ENCODE peak calls at places on chromosomes 13 and 19, in eight cellular contexts. One of them, this sample, is unnamed.

GRCh38 chr19:4566402-4567051 is 7.0 kb upstream of the SEMA6B start:
- DNase-seq in breast epithelium: no peak
- DNase-seq in transverse colon: no peak
- DNase-seq in lower leg skin: no peak
- DNase-seq in right lobe of liver: no peak
- DNase-seq in vagina: no peak
- DNase-seq in IMR-90: no peak
- DNase-seq in body of pancreas: no peak
- DNase-seq in this sample: no peak

GRCh38 chr13:59843040-59843439 is 320.7 kb downstream of the DIAPH3 start:
- DNase-seq in breast epithelium: no peak
- DNase-seq in transverse colon: no peak
- DNase-seq in lower leg skin: no peak
- DNase-seq in right lobe of liver: no peak
- DNase-seq in vagina: no peak
- DNase-seq in IMR-90: no peak
- DNase-seq in body of pancreas: no peak
- DNase-seq in this sample: no peak

GRCh38 chr19:35457173-35457572 is 9.1 kb downstream of the FFAR2 start:
- DNase-seq in breast epithelium: no peak
- DNase-seq in transverse colon: no peak
- DNase-seq in lower leg skin: no peak
- DNase-seq in right lobe of liver: no peak
- DNase-seq in vagina: no peak
- DNase-seq in IMR-90: no peak
- DNase-seq in body of pancreas: no peak
- DNase-seq in this sample: no peak

GRCh38 chr19:21749090-21749489 is 18.3 kb downstream of the ZNF100 start:
- DNase-seq in breast epithelium: no peak
- DNase-seq in transverse colon: no peak
- DNase-seq in lower leg skin: no peak
- DNase-seq in right lobe of liver: no peak
- DNase-seq in vagina: no peak
- DNase-seq in IMR-90: peak
- DNase-seq in body of pancreas: no peak
- DNase-seq in this sample: no peak

GRCh38 chr19:15672580-15673175 is at the start of gene CYP4F12:
- DNase-seq in breast epithelium: peak
- DNase-seq in transverse colon: peak
- DNase-seq in lower leg skin: peak
- DNase-seq in right lobe of liver: peak
- DNase-seq in vagina: peak
- DNase-seq in IMR-90: no peak
- DNase-seq in body of pancreas: peak
- DNase-seq in this sample: peak

GRCh38 chr19:18252370-18252717 is 21.9 kb downstream of the IQCN start:
- DNase-seq in breast epithelium: no peak
- DNase-seq in transverse colon: no peak
- DNase-seq in lower leg skin: no peak
- DNase-seq in right lobe of liver: no peak
- DNase-seq in vagina: no peak
- DNase-seq in IMR-90: no peak
- DNase-seq in body of pancreas: no peak
- DNase-seq in this sample: no peak

GRCh38 chr13:79398915-79399314 is 7.1 kb downstream of the RBM26 start:
- DNase-seq in breast epithelium: no peak
- DNase-seq in transverse colon: no peak
- DNase-seq in lower leg skin: no peak
- DNase-seq in right lobe of liver: no peak
- DNase-seq in vagina: no peak
- DNase-seq in IMR-90: peak
- DNase-seq in body of pancreas: no peak
- DNase-seq in this sample: no peak

GRCh38 chr19:35890113-35890650 is 10.2 kb downstream of the NFKBID start:
- DNase-seq in breast epithelium: no peak
- DNase-seq in transverse colon: no peak
- DNase-seq in lower leg skin: no peak
- DNase-seq in right lobe of liver: no peak
- DNase-seq in vagina: no peak
- DNase-seq in IMR-90: no peak
- DNase-seq in body of pancreas: no peak
- DNase-seq in this sample: no peak

GRCh38 chr19:45670670-45671453 is 2.8 kb downstream of the GIPR start:
- DNase-seq in breast epithelium: peak
- DNase-seq in transverse colon: peak
- DNase-seq in lower leg skin: peak
- DNase-seq in right lobe of liver: peak
- DNase-seq in vagina: no peak
- DNase-seq in IMR-90: peak
- DNase-seq in body of pancreas: peak
- DNase-seq in this sample: peak

GRCh38 chr13:83162493-83162892 is 719.8 kb downstream of the SLITRK1 start:
- DNase-seq in breast epithelium: no peak
- DNase-seq in transverse colon: no peak
- DNase-seq in lower leg skin: no peak
- DNase-seq in right lobe of liver: no peak
- DNase-seq in vagina: no peak
- DNase-seq in IMR-90: peak
- DNase-seq in body of pancreas: no peak
- DNase-seq in this sample: no peak

GRCh38 chr13:74570834-74571233 is 436.6 kb upstream of the KLF12 start:
- DNase-seq in breast epithelium: no peak
- DNase-seq in transverse colon: no peak
- DNase-seq in lower leg skin: no peak
- DNase-seq in right lobe of liver: no peak
- DNase-seq in vagina: no peak
- DNase-seq in IMR-90: peak
- DNase-seq in body of pancreas: no peak
- DNase-seq in this sample: no peak

GRCh38 chr13:49343255-49343654 is 95.5 kb downstream of the CDADC1 start:
- DNase-seq in breast epithelium: no peak
- DNase-seq in transverse colon: no peak
- DNase-seq in lower leg skin: no peak
- DNase-seq in right lobe of liver: no peak
- DNase-seq in vagina: no peak
- DNase-seq in IMR-90: no peak
- DNase-seq in body of pancreas: no peak
- DNase-seq in this sample: no peak

GRCh38 chr19:37519890-37520289 is 13.2 kb downstream of the ZNF793 start:
- DNase-seq in breast epithelium: no peak
- DNase-seq in transverse colon: no peak
- DNase-seq in lower leg skin: no peak
- DNase-seq in right lobe of liver: no peak
- DNase-seq in vagina: no peak
- DNase-seq in IMR-90: peak
- DNase-seq in body of pancreas: no peak
- DNase-seq in this sample: no peak

GRCh38 chr19:50906217-50906616 is 5.0 kb downstream of the KLK4 start:
- DNase-seq in breast epithelium: no peak
- DNase-seq in transverse colon: peak
- DNase-seq in lower leg skin: no peak
- DNase-seq in right lobe of liver: no peak
- DNase-seq in vagina: no peak
- DNase-seq in IMR-90: no peak
- DNase-seq in body of pancreas: peak
- DNase-seq in this sample: peak

GRCh38 chr13:74774252-74774651 is 640.0 kb upstream of the KLF12 start:
- DNase-seq in breast epithelium: no peak
- DNase-seq in transverse colon: no peak
- DNase-seq in lower leg skin: no peak
- DNase-seq in right lobe of liver: no peak
- DNase-seq in vagina: no peak
- DNase-seq in IMR-90: peak
- DNase-seq in body of pancreas: no peak
- DNase-seq in this sample: no peak

GRCh38 chr13:99528547-99528946 is 27.3 kb downstream of the TM9SF2 start:
- DNase-seq in breast epithelium: no peak
- DNase-seq in transverse colon: no peak
- DNase-seq in lower leg skin: no peak
- DNase-seq in right lobe of liver: no peak
- DNase-seq in vagina: no peak
- DNase-seq in IMR-90: no peak
- DNase-seq in body of pancreas: no peak
- DNase-seq in this sample: no peak

GRCh38 chr13:22940090-22940710 is 240.6 kb upstream of the SGCG start:
- DNase-seq in breast epithelium: no peak
- DNase-seq in transverse colon: no peak
- DNase-seq in lower leg skin: no peak
- DNase-seq in right lobe of liver: no peak
- DNase-seq in vagina: no peak
- DNase-seq in IMR-90: no peak
- DNase-seq in body of pancreas: no peak
- DNase-seq in this sample: no peak

DNA sequence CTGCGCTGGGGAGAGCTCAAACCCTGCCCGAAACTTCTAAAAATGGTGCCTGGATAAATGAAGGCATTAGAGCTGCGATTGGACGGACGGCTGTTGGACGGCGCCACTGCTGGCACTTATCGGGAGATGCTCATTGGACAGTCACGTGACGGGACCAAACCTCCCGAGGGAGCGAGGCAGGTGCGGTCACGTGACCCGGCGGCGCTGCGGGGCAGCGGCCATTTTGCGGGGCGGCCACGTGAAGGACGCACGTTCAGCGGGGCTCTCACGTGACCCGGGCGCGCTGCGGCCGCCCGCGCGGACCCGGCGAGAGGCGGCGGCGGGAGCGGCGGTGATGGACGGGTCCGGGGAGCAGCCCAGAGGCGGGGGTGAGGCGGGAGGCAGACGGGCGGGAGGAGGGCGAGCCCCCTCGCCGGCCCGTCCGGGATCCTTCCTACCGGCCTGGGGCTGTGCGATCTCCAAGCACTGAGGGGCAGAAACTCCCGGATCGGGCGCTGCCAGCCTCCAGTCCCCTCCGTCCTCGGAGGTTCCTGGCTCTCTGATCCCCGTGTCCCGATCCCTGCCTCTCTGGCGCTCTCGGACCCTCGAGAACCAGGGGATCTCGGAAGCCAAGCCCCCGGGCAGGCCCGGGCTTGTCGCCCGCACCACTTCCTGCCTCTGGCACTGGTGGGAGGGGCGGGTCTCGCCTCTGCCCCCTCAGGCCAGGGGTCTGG is at the start of gene BAX:
- DNase-seq in breast epithelium: peak
- DNase-seq in transverse colon: peak
- DNase-seq in lower leg skin: peak
- DNase-seq in right lobe of liver: peak
- DNase-seq in vagina: no peak
- DNase-seq in IMR-90: peak
- DNase-seq in body of pancreas: peak
- DNase-seq in this sample: peak
- TF ChIP-seq POLR2A in breast epithelium: no peak
- TF ChIP-seq POLR2A in transverse colon: peak
- TF ChIP-seq POLR2A in lower leg skin: no peak
- TF ChIP-seq POLR2A in right lobe of liver: peak
- TF ChIP-seq POLR2A in vagina: no peak
- TF ChIP-seq POLR2A in IMR-90: peak
- TF ChIP-seq POLR2A in body of pancreas: peak
- TF ChIP-seq POLR2A in this sample: peak

DNA sequence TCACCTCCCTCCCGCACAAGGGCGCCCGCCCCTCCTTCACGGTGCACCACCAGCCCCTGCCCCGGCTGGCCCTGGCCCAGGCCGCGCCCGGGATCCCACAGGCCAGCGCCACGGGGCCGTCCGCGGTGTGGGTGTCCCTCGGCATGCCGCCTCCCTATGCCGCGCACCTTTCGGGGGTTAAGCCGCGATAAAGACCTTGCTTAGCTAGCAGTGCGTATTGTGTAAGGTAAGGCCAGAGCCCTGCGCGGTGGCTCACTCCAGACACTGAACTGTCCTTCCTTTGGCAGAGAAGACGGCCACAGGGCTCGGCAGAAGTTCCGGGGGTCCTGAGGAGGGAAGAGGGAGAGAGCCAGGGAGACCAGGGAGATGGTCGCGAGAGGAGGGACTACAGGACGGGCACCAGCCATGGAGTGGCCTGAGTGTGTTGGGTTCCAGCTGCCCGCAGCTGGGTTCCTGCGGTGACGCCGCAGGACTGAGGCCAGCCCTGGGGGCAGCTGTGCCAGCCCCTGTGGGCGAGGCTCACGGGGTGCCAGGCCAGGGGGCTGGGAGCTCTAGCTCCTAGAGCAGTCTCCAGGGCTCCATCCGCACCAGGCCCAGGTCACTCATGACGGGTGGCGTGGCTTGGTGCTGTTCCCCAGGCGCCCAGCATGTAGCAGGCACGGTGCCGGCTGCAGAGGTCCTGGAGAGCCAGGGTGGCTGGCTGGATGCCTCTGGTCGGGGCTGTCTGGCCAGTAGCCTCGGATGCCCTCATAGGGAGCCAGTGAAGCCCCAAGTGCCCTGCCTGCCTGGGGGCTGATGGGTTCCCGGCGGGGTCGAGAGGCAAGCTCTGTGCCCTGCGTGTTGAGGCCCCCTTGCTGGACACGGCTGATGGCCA is 7.7 kb downstream of the PLEKHJ1 start:
- DNase-seq in breast epithelium: no peak
- DNase-seq in transverse colon: no peak
- DNase-seq in lower leg skin: no peak
- DNase-seq in right lobe of liver: no peak
- DNase-seq in vagina: no peak
- DNase-seq in IMR-90: no peak
- DNase-seq in body of pancreas: no peak
- DNase-seq in this sample: no peak
- TF ChIP-seq POLR2A in breast epithelium: no peak
- TF ChIP-seq POLR2A in transverse colon: no peak
- TF ChIP-seq POLR2A in lower leg skin: no peak
- TF ChIP-seq POLR2A in right lobe of liver: no peak
- TF ChIP-seq POLR2A in vagina: no peak
- TF ChIP-seq POLR2A in IMR-90: no peak
- TF ChIP-seq POLR2A in body of pancreas: no peak
- TF ChIP-seq POLR2A in this sample: no peak

GRCh38 chr13:38350114-38350617 is 515 bp downstream of the UFM1 start:
- DNase-seq in breast epithelium: peak
- DNase-seq in transverse colon: peak
- DNase-seq in lower leg skin: peak
- DNase-seq in right lobe of liver: peak
- DNase-seq in vagina: no peak
- DNase-seq in IMR-90: peak
- DNase-seq in body of pancreas: peak
- DNase-seq in this sample: peak

GRCh38 chr13:38348890-38349289 is 761 bp upstream of the UFM1 start:
- DNase-seq in breast epithelium: no peak
- DNase-seq in transverse colon: peak
- DNase-seq in lower leg skin: peak
- DNase-seq in right lobe of liver: no peak
- DNase-seq in vagina: no peak
- DNase-seq in IMR-90: peak
- DNase-seq in body of pancreas: no peak
- DNase-seq in this sample: peak

GRCh38 chr13:38346764-38347163 is 2.9 kb upstream of the UFM1 start:
- DNase-seq in breast epithelium: no peak
- DNase-seq in transverse colon: no peak
- DNase-seq in lower leg skin: no peak
- DNase-seq in right lobe of liver: no peak
- DNase-seq in vagina: no peak
- DNase-seq in IMR-90: no peak
- DNase-seq in body of pancreas: no peak
- DNase-seq in this sample: no peak

GRCh38 chr13:38349386-38350113 is at the start of gene UFM1:
- DNase-seq in breast epithelium: peak
- DNase-seq in transverse colon: peak
- DNase-seq in lower leg skin: peak
- DNase-seq in right lobe of liver: peak
- DNase-seq in vagina: no peak
- DNase-seq in IMR-90: peak
- DNase-seq in body of pancreas: peak
- DNase-seq in this sample: peak
- TF ChIP-seq POLR2A in breast epithelium: peak
- TF ChIP-seq POLR2A in transverse colon: peak
- TF ChIP-seq POLR2A in lower leg skin: no peak
- TF ChIP-seq POLR2A in right lobe of liver: peak
- TF ChIP-seq POLR2A in vagina: no peak
- TF ChIP-seq POLR2A in IMR-90: peak
- TF ChIP-seq POLR2A in body of pancreas: peak
- TF ChIP-seq POLR2A in this sample: no peak

GRCh38 chr13:32527151-32527550 is 11.4 kb downstream of the N4BP2L2 start:
- DNase-seq in breast epithelium: no peak
- DNase-seq in transverse colon: no peak
- DNase-seq in lower leg skin: no peak
- DNase-seq in right lobe of liver: no peak
- DNase-seq in vagina: no peak
- DNase-seq in IMR-90: no peak
- DNase-seq in body of pancreas: no peak
- DNase-seq in this sample: no peak
- TF ChIP-seq POLR2A in breast epithelium: no peak
- TF ChIP-seq POLR2A in transverse colon: no peak
- TF ChIP-seq POLR2A in lower leg skin: no peak
- TF ChIP-seq POLR2A in right lobe of liver: no peak
- TF ChIP-seq POLR2A in vagina: no peak
- TF ChIP-seq POLR2A in IMR-90: no peak
- TF ChIP-seq POLR2A in body of pancreas: no peak
- TF ChIP-seq POLR2A in this sample: no peak

This sample was measured in thyroid gland.